ENCODE peak calls at places on chromosomes 5 and 9, in five cellular contexts. U is HCT116, Q is A549, I is GM12878, O is endothelial cell of umbilical vein. B is an unnamed sample.

GRCh38 chr9:136687721-136688223 is 515 bp upstream of the AGPAT2 start:
- DNase-seq in U (no peak), Q (no peak), I (no peak), O (no peak), B (peak; percentile 69)

GRCh38 chr5:55711531-55712022 is 547 bp downstream of the SLC38A9 start:
- DNase-seq in U (no peak), Q (no peak), I (no peak), O (peak; percentile 14), B (no peak)

GRCh38 chr9:82882744-82883143 is 180.2 kb downstream of the RASEF start:
- DNase-seq in U (no peak), Q (no peak), I (no peak), O (peak; percentile 75), B (no peak)

GRCh38 chr5:159504857-159505304 is 174.6 kb upstream of the IL12B start:
- DNase-seq in U (no peak), Q (no peak), I (no peak), O (no peak), B (no peak)

GRCh38 chr5:45402804-45403455 is 293.2 kb downstream of the HCN1 start:
- DNase-seq in U (no peak), Q (no peak), I (no peak), O (no peak), B (no peak)

GRCh38 chr9:5801739-5802113 is 31.2 kb downstream of the ERMP1 start:
- DNase-seq in U (no peak), Q (no peak), I (no peak), O (no peak), B (no peak)

GRCh38 chr9:13083973-13084528 is 195.4 kb downstream of the MPDZ start:
- DNase-seq in U (no peak), Q (no peak), I (no peak), O (no peak), B (no peak)

GRCh38 chr5:66987949-66988838 is 208.4 kb downstream of the CD180 start:
- DNase-seq in U (no peak), Q (peak; percentile 40), I (no peak), O (peak; percentile 53), B (peak; percentile 38)

GRCh38 chr5:135999396-136000139 is 29.2 kb upstream of the TGFBI start:
- DNase-seq in U (no peak), Q (peak; percentile 55), I (no peak), O (peak; percentile 35), B (no peak)

GRCh38 chr9:109320338-109320733 is 523 bp downstream of the EPB41L4B start:
- DNase-seq in U (no peak), Q (no peak), I (no peak), O (no peak), B (peak; percentile 58)

GRCh38 chr9:124665391-124666058 is 105.6 kb downstream of the NR6A1 start:
- DNase-seq in U (no peak), Q (peak; percentile 29), I (no peak), O (peak; percentile 19), B (no peak)

GRCh38 chr9:136964171-136964689 is 12.2 kb downstream of the LCN12 start:
- DNase-seq in U (no peak), Q (no peak), I (no peak), O (no peak), B (peak; percentile 81)

DNA sequence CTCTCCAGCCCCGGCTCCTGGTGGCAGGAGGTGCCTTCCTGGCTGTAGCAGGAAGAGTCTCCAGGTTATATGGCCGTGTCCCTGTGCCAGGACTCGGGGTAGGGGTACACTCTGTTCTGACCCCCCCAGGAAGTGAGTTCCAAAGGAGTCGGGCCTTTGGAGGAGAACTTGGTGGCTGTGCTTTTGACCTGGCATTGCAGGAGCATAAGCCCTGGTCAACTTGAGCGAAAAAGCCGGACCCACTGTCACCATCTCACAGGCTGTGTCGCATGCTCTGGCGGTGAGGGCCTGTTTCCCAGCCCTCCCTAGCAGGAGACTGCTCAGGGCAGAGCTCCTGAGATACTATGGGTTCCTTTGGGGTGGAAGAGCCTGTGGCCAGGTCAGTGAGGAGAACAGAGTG is 36.0 kb downstream of the GADD45G start:
- DNase-seq in U (no peak), Q (no peak), I (no peak), O (no peak), B (no peak)
- TF ChIP-seq MAX in U (no peak), Q (no peak), I (no peak), O (no peak), B (no peak)

DNA sequence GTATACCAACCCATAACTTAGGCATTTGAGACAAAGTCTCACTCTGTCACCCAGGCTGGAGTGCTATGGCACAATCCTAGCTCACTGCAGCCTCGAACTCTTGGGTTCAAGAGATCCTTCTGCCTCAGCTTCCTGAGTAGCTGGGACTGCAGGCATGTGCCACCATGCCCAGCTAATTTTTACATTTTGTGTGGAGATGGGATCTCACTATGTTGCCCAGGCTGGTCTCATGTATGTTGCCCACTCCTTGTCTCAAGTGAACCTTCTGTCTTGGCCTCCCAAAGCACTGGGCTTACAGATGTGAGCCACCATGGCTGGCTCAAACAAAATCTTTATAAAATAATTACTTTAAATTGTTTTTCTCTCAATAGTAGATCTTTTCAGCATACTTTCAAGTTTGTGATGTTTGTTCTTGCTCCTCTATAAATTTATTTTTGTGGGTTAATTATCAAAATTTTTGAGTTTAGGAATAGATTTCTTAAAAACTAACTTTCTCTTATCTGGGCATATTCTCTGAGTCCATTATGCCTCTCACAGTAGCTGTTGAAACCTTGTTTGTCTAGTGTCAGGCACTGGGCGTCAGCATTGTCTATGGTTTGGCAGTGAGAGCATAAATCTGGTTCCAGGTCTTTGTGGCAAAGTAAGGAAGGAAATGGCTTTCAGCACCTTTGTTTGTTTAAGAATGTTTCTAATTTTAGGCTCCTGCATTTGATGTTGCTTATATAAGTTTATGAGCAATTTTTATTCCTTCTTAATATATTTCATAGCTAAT is 38.7 kb downstream of the NLN start:
- DNase-seq in U (no peak), Q (peak; percentile 11), I (peak; percentile 8), O (peak; percentile 86), B (no peak)
- TF ChIP-seq MAX in U (no peak), Q (no peak), I (no peak), O (no peak), B (no peak)

GRCh38 chr5:125477586-125477975 is 731.1 kb upstream of the ZNF608 start:
- DNase-seq in U (no peak), Q (no peak), I (no peak), O (peak; percentile 38), B (no peak)

GRCh38 chr5:125478599-125478998 is 732.2 kb upstream of the ZNF608 start:
- DNase-seq in U (no peak), Q (no peak), I (no peak), O (no peak), B (no peak)

GRCh38 chr5:125480901-125481300 is 734.5 kb upstream of the ZNF608 start:
- DNase-seq in U (no peak), Q (no peak), I (no peak), O (no peak), B (no peak)

GRCh38 chr5:125481506-125482455 is 735.3 kb upstream of the ZNF608 start:
- DNase-seq in U (no peak), Q (no peak), I (no peak), O (no peak), B (no peak)

GRCh38 chr5:125476888-125477585 is 730.6 kb upstream of the ZNF608 start:
- DNase-seq in U (no peak), Q (no peak), I (no peak), O (peak; percentile 49), B (no peak)
- TF ChIP-seq MAX in U (no peak), Q (no peak), I (no peak), O (no peak), B (no peak)

GRCh38 chr5:176927562-176927961 is 28.4 kb upstream of the HK3 start:
- DNase-seq in U (no peak), Q (no peak), I (no peak), O (no peak), B (no peak)
- TF ChIP-seq MAX in U (no peak), Q (no peak), I (no peak), O (no peak), B (no peak)

GRCh38 chr9:116806075-116806474 is 119.0 kb downstream of the TRIM32 start:
- DNase-seq in U (no peak), Q (peak; percentile 8), I (no peak), O (no peak), B (no peak)
- TF ChIP-seq MAX in U (no peak), Q (no peak), I (no peak), O (no peak), B (no peak)

GRCh38 chr5:14356305-14356704 is 213.2 kb downstream of the TRIO start:
- DNase-seq in U (no peak), Q (no peak), I (no peak), O (no peak), B (no peak)
- TF ChIP-seq MAX in U (no peak), Q (no peak), I (no peak), O (no peak), B (no peak)